ENCODE peak calls at places on chromosome 12, in nine cellular contexts. H is transverse colon, V is K562, I is prostate gland, E is breast epithelium, K is HCT116, S is GM12878, Q is stomach, Y is endothelial cell of umbilical vein. P is an unnamed sample. For H3K36me3, the result is how much of the 10 kb centered on the place peaks cover.

GRCh38 chr12:3604750-3605638 is 114.0 kb downstream of the PRMT8 start:
- DNase-seq in E (peak), I (peak), S (no peak), Y (peak), V (no peak), Q (peak), K (no peak), H (peak), P (peak)

GRCh38 chr12:108649126-108649525 is 15.4 kb upstream of the SELPLG start:
- DNase-seq in K (no peak), H (no peak), E (no peak), I (no peak), Q (no peak), S (no peak), V (no peak), Y (no peak), P (no peak)

GRCh38 chr12:121812320-121812871 is 8.6 kb downstream of the SETD1B start:
- DNase-seq in E (no peak), S (no peak), V (peak), I (peak), K (no peak), H (peak), Y (peak), Q (peak), P (peak)

GRCh38 chr12:129028824-129029223 is 175.5 kb downstream of the GLT1D1 start:
- DNase-seq in Y (no peak), Q (no peak), H (no peak), E (no peak), V (no peak), S (no peak), K (no peak), I (no peak), P (no peak)

GRCh38 chr12:122051231-122051876 is 27.2 kb upstream of the MLXIP start:
- DNase-seq in V (no peak), H (no peak), E (no peak), K (no peak), I (no peak), S (no peak), Q (no peak), Y (peak), P (no peak)

GRCh38 chr12:1047898-1048660 is 57.1 kb downstream of the ERC1 start:
- DNase-seq in H (no peak), Y (peak), I (no peak), S (no peak), K (no peak), E (peak), V (no peak), Q (no peak), P (no peak)

GRCh38 chr12:127125607-127126259 is 1141.2 kb upstream of the TMEM132C start:
- DNase-seq in E (no peak), V (peak), K (peak), S (peak), Y (no peak), Q (no peak), H (peak), I (no peak), P (no peak)

GRCh38 chr12:123973552-123974341 is 732 bp downstream of the ZNF664 start:
- DNase-seq in I (peak), V (no peak), K (no peak), Q (peak), H (peak), E (peak), S (no peak), Y (peak), P (peak)

GRCh38 chr12:132899033-132899432 is 11.6 kb upstream of the CHFR start:
- DNase-seq in Y (peak), E (no peak), V (no peak), I (no peak), H (no peak), S (no peak), K (no peak), Q (no peak), P (no peak)

GRCh38 chr12:124240493-124240892 is 54.4 kb upstream of the RFLNA start:
- DNase-seq in S (no peak), I (no peak), K (peak), H (no peak), E (no peak), Q (no peak), V (peak), Y (peak), P (no peak)

GRCh38 chr12:102953221-102953620 is 4.3 kb upstream of the ASCL1 start:
- DNase-seq in Y (no peak), K (no peak), S (no peak), Q (no peak), E (no peak), I (no peak), H (no peak), V (no peak), P (no peak)

GRCh38 chr12:120086801-120087621 is 29.5 kb downstream of the RAB35 start:
- DNase-seq in V (peak), H (peak), E (peak), S (peak), Y (peak), Q (peak), I (peak), K (peak), P (peak)
- TF ChIP-seq POLR2A in V (peak), H (no peak), E (no peak), S (peak), Y (peak), Q (no peak), I (peak), K (no peak), P (no peak)

DNA sequence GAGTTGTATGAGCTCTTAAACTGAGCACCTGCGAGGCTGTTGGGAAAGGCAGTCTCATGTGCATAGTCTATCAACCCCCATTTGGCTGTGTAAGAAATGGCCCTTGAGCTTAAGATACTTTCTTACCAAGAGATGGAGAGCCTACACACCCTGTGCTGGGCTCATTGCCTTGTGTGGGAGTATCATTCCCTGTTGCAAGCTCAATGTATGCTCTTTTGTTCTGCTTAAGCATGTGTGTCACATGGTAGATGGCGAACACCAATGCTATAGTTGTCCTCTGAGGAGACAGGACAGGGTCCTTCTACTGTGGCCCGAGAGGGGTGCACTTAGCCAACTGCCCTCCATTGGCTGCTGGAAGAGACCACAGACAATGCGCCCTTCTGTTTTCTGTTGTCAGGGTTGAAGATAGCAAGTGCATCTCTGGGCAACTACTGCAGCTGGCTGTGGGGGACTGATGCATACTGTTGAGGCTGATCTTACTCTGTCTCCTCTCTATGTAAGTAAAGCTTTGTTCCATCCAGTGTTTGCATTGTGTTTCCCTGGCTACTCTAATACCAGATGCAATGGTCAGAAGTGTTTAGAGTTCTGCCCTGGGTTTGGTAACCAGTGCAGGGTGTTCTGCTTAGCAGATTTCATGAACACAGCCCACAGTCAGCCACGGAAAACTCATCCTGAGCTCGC is 79.5 kb downstream of the PTPRB start:
- DNase-seq in E (no peak), Y (no peak), I (no peak), Q (no peak), V (no peak), K (no peak), H (no peak), S (no peak), P (no peak)
- TF ChIP-seq POLR2AphosphoS5 in E (no peak), Y (no peak), I (no peak), Q (no peak), V (no peak), K (no peak), H (no peak), S (no peak), P (no peak)

GRCh38 chr12:25102402-25102801 is 92.6 kb downstream of the DNAI7 start:
- DNase-seq in Y (no peak), H (no peak), Q (no peak), K (no peak), S (no peak), I (no peak), V (no peak), E (no peak), P (no peak)

GRCh38 chr12:25100203-25100602 is 94.8 kb downstream of the DNAI7 start:
- DNase-seq in H (no peak), I (no peak), V (no peak), E (no peak), Y (no peak), Q (no peak), S (no peak), K (no peak), P (no peak)

GRCh38 chr12:25100738-25101445 is 94.1 kb downstream of the DNAI7 start:
- DNase-seq in K (no peak), E (no peak), Q (no peak), Y (no peak), V (no peak), H (no peak), S (no peak), I (no peak), P (no peak)

DNA sequence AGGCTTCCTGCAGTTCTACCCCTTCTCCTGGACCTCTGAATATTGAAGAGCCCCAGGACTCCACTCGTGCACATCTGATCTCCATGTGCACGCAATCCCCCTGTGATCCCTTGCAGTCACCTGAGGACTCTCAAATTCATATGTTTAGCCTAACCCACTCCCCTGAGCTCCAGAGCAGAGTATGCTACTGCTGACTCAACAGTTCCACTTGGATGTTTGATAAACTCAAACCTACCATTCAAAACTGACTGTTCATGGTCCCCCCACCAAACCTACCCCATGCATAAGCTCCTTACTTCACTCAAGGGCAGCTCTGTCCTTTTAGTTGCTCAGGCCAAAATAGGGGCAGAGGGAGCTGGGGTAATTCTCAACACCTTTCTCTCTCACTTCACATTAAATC is 96.0 kb downstream of the DNAI7 start:
- DNase-seq in Q (no peak), K (no peak), Y (no peak), E (no peak), S (no peak), H (no peak), V (no peak), I (no peak), P (no peak)
- H3K36me3 ChIP-seq in Q (under half), K (under half), Y (under half), E (under half), S (under half), H (under half), V (under half), I (under half), P (half or more)

GRCh38 chr12:82686223-82687019 is at the start of gene TMTC2:
- DNase-seq in I (peak), H (peak), Y (peak), E (peak), Q (peak), K (peak), S (peak), V (peak), P (peak)
- TF ChIP-seq POLR2A in I (peak), H (peak), Y (no peak), E (no peak), Q (no peak), K (peak), S (peak), V (no peak), P (no peak)

DNA sequence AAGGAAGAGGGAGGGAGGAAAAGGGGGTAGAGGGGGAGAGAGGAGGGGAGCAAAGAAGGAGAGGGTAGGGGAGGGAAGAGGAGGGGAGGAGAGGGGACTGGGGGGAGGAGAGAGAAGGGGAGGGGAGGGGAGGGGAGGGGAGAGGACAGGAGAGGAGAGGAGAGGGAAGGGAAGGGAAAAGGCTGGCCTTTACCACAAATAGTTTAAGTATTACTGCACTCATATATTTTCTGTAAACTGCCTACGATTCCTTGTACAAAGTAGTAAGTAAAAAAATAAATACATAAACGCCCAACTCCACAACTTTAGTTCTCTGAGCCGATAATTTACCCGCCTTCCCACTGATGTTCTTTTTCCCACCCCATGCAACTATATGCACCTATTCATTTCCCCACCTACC is 23.7 kb upstream of the RERG start:
- DNase-seq in K (no peak), I (no peak), H (no peak), V (no peak), Q (no peak), S (no peak), E (no peak), Y (no peak), P (no peak)
- TF ChIP-seq POLR2AphosphoS5 in K (no peak), I (no peak), H (no peak), V (no peak), Q (no peak), S (no peak), E (no peak), Y (no peak), P (no peak)